ENCODE peak calls at places on chromosomes 12 and 14, in four cellular contexts. E is neuronal stem cell, D is trophoblast cell, B is mesendoderm. K is an unnamed sample.
A peak's percentile ranks its signal among the peaks of the same experiment; 100 is the strongest.

GRCh38 chr12:111310076-111310870 is 58.6 kb downstream of the PHETA1 start:
- DNase-seq in E (no peak), D (no peak), B (no peak), K (no peak)

GRCh38 chr12:32089156-32089950 is 17.3 kb upstream of the BICD1 start:
- DNase-seq in E (no peak), D (no peak), B (peak; percentile 77), K (peak; percentile 55)

GRCh38 chr14:21059842-21060589 is 2.4 kb downstream of the RNASE8 start:
- DNase-seq in E (no peak), D (no peak), B (no peak), K (no peak)

GRCh38 chr12:129934977-129935376 is 31.2 kb upstream of the TMEM132D start:
- DNase-seq in E (no peak), D (no peak), B (no peak), K (no peak)

GRCh38 chr14:64855732-64856527 is 23.8 kb downstream of the SPTB start:
- DNase-seq in E (no peak), D (no peak), B (peak; percentile 44), K (no peak)

GRCh38 chr12:57047981-57048380 is 1.9 kb downstream of the MYO1A start:
- DNase-seq in E (no peak), D (peak; percentile 85), B (no peak), K (no peak)

GRCh38 chr12:87618199-87618598 is 411.0 kb downstream of the C12orf50 start:
- DNase-seq in E (no peak), D (no peak), B (no peak), K (no peak)

GRCh38 chr14:104752735-104753527 is at the start of gene SIVA1:
- DNase-seq in E (peak; percentile 99), D (peak; percentile 100), B (peak; percentile 100), K (peak; percentile 99)

GRCh38 chr14:52119030-52119429 is 50.2 kb upstream of the NID2 start:
- DNase-seq in E (no peak), D (no peak), B (no peak), K (no peak)

GRCh38 chr14:59313063-59314018 is 124.9 kb downstream of the DAAM1 start:
- DNase-seq in E (no peak), D (no peak), B (no peak), K (no peak)

GRCh38 chr12:52837341-52837741 is 3.2 kb upstream of the KRT79 start:
- DNase-seq in E (no peak), D (peak; percentile 17), B (peak; percentile 18), K (peak; percentile 28)

GRCh38 chr12:51914034-51914923 is 7.0 kb downstream of the ACVRL1 start:
- DNase-seq in E (no peak), D (no peak), B (no peak), K (no peak)

GRCh38 chr12:130799051-130799450 is 40.0 kb downstream of the STX2 start:
- DNase-seq in E (no peak), D (no peak), B (no peak), K (no peak)

GRCh38 chr12:71797506-71797905 is 42.1 kb upstream of the TBC1D15 start:
- DNase-seq in E (no peak), D (no peak), B (no peak), K (no peak)

GRCh38 chr12:26028953-26029740 is 70.7 kb downstream of the RASSF8 start:
- DNase-seq in E (peak; percentile 48), D (peak; percentile 19), B (peak; percentile 48), K (no peak)

GRCh38 chr12:52144512-52145227 is 47.1 kb downstream of the KRT80 start:
- DNase-seq in E (no peak), D (no peak), B (no peak), K (peak; percentile 36)

GRCh38 chr12:85369365-85370154 is 89.5 kb downstream of the ALX1 start:
- DNase-seq in E (no peak), D (no peak), B (no peak), K (no peak)

GRCh38 chr12:89245090-89245489 is 107.2 kb downstream of the DUSP6 start:
- DNase-seq in E (no peak), D (peak; percentile 31), B (peak; percentile 86), K (no peak)

GRCh38 chr14:98899441-98899840 is 372.6 kb downstream of the BCL11B start:
- DNase-seq in E (no peak), D (no peak), B (peak; percentile 21), K (no peak)

GRCh38 chr14:98580131-98580678 is 691.8 kb downstream of the BCL11B start:
- DNase-seq in E (no peak), D (no peak), B (peak; percentile 45), K (no peak)

DNA sequence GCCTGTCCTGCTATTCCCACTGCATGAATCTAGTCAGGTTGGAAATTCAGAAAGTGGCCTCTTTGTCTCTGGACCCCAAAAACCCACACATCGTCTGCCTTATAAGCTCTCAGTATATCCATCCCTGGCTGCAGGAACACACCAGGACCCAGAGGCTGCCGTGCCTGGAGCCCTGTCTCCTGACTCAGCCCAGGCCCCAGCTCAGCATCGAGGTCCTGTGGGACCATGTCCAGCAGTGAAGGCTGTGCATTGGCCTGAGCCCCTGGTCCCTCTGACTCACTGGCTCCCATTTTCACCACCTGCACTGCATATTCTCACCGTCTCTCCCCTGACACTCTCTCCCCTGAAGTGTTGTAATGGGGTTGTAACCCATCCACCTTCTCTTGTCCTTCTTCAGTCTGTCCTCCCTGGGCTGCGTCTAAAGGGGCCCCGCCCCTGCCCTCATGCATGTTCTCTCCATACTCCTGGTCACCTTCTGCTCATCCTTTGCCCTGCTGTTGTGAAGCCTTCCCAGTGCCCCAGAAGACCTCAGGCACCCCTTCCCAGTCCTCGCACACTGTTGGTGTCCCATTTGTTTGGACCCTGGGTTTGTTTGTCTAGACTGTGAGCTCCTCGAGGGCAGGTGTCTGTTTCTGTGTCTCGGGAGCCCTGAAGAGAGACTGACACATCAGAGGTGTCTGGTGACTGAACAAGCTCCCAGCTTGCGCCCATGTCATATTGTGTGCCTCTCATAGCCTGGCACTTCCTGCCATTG is 43.8 kb downstream of the EVL start:
- DNase-seq in E (no peak), D (no peak), B (no peak), K (no peak)
- H3K9ac ChIP-seq in E (no peak overlapping the region), D (no peak overlapping the region), B (no peak overlapping the region), K (no peak overlapping the region)

GRCh38 chr12:78115889-78116288 is 285.2 kb downstream of the NAV3 start:
- DNase-seq in E (no peak), D (no peak), B (no peak), K (no peak)
- H3K23ac ChIP-seq in E (no peak overlapping the region), D (no peak overlapping the region), B (no peak overlapping the region), K (no peak overlapping the region)

GRCh38 chr14:30195946-30196345 is 268.3 kb upstream of the PRKD1 start:
- DNase-seq in E (no peak), D (no peak), B (no peak), K (no peak)
- H3K9ac ChIP-seq in E (no peak overlapping the region), D (no peak overlapping the region), B (no peak overlapping the region), K (no peak overlapping the region)

GRCh38 chr14:35121026-35121886 is 534 bp downstream of the PPP2R3C start:
- DNase-seq in E (no peak), D (peak; percentile 23), B (no peak), K (no peak)

GRCh38 chr14:35116242-35116641 is 5.5 kb downstream of the PPP2R3C start:
- DNase-seq in E (no peak), D (peak; percentile 18), B (no peak), K (no peak)

GRCh38 chr14:35113308-35113950 is 8.4 kb downstream of the PPP2R3C start:
- DNase-seq in E (no peak), D (peak; percentile 95), B (peak; percentile 85), K (no peak)

GRCh38 chr14:35114036-35114435 is 7.8 kb downstream of the PPP2R3C start:
- DNase-seq in E (no peak), D (peak; percentile 20), B (peak; percentile 9), K (no peak)

GRCh38 chr14:35117112-35117511 is 4.7 kb downstream of the PPP2R3C start:
- DNase-seq in E (no peak), D (no peak), B (no peak), K (no peak)
- H3K23ac ChIP-seq in E (no peak overlapping the region), D (no peak overlapping the region), B (peak overlapping the region; percentile 45), K (no peak overlapping the region)

GRCh38 chr14:62118461-62118860 is 356.2 kb downstream of the SNAPC1 start:
- DNase-seq in E (no peak), D (peak; percentile 69), B (no peak), K (no peak)

GRCh38 chr14:62117010-62117717 is 354.9 kb downstream of the SNAPC1 start:
- DNase-seq in E (peak; percentile 93), D (peak; percentile 65), B (peak; percentile 98), K (peak; percentile 98)

GRCh38 chr14:62117718-62118164 is 355.5 kb downstream of the SNAPC1 start:
- DNase-seq in E (no peak), D (peak; percentile 5), B (no peak), K (no peak)

GRCh38 chr14:62123959-62124358 is 361.7 kb downstream of the SNAPC1 start:
- DNase-seq in E (no peak), D (no peak), B (no peak), K (no peak)

GRCh38 chr14:62118871-62119270 is 356.7 kb downstream of the SNAPC1 start:
- DNase-seq in E (no peak), D (no peak), B (no peak), K (no peak)
- H3K9ac ChIP-seq in E (no peak overlapping the region), D (no peak overlapping the region), B (no peak overlapping the region), K (no peak overlapping the region)

DNA sequence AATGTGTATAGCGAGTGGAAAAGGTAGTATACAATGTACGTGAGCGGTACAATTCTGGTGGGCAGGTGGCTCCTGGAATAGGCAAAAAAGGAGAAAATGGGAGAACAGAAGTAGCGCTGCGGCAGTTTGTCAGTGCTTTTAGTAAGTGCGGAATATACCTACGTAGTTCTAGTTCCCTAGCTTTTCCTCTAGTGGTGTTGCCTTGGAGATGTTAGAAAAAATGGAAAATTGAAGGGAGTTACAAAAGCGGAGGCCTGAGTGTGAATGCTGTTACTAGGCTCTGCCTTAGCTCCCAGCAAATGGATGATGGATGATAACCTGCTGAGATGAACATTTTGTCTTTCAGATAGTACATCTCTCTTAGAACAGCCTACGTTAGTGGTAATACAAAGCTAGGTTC is 1.1 kb downstream of the TTC8 start:
- DNase-seq in E (no peak), D (no peak), B (no peak), K (no peak)
- H3K23ac ChIP-seq in E (no peak overlapping the region), D (no peak overlapping the region), B (no peak overlapping the region), K (no peak overlapping the region)

GRCh38 chr14:23057757-23058653 is 685 bp upstream of the CDH24 start:
- DNase-seq in E (peak; percentile 93), D (peak; percentile 89), B (peak; percentile 95), K (peak; percentile 95)
- H3K9ac ChIP-seq in E (peak overlapping the region; percentile 63), D (peak overlapping the region; percentile 73), B (peak overlapping the region; percentile 90), K (peak overlapping the region; percentile 23)

DNA sequence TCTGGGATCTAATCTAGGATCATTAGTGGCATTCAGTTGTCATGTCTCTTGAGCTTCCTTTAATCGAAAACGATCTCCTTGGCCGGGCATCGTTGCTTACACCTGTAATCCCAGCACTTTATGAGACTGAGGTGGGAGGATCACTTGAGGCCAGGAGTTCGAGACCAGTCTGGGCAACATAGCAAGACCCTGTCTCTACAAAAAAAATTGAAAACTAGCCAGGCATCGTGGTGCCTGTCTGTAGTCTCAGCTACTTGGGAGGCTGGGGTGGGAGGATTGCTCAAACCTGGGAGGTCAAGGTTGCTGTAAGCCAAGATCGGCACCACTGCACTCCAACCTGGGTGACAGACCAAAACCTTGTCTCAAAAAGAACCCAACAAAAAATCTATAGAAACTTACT is 9.0 kb downstream of the PUS1 start:
- DNase-seq in E (no peak), D (no peak), B (no peak), K (no peak)
- H3K23ac ChIP-seq in E (no peak overlapping the region), D (no peak overlapping the region), B (no peak overlapping the region), K (no peak overlapping the region)

GRCh38 chr12:124398578-124399227 is 103.8 kb downstream of the RFLNA start:
- DNase-seq in E (no peak), D (no peak), B (no peak), K (no peak)
- H3K9ac ChIP-seq in E (no peak overlapping the region), D (no peak overlapping the region), B (no peak overlapping the region), K (no peak overlapping the region)

K was measured in H9.